ENCODE peak calls at places on chromosomes 12 and 14, in four cellular contexts. S is mesenchymal stem cell, J is HCT116, L is prostate gland. H is an unnamed sample. For H3K9me3 and H3K4me1, the result is how much of the 10 kb centered on the place peaks cover.

GRCh38 chr14:99931308-99931707 is 133.9 kb upstream of the EVL start:
- DNase-seq in J (no peak), L (no peak), S (no peak), H (no peak)

GRCh38 chr12:114476159-114476558 is 70.2 kb upstream of the TBX5 start:
- DNase-seq in L (no peak), J (peak), S (no peak), H (peak)

GRCh38 chr12:3117144-3117581 is 40.0 kb downstream of the TSPAN9 start:
- DNase-seq in L (no peak), S (peak), J (no peak), H (no peak)

GRCh38 chr12:22787557-22787956 is 162.6 kb downstream of the ETNK1 start:
- DNase-seq in S (no peak), L (no peak), J (no peak), H (no peak)

GRCh38 chr14:64501326-64502171 is 2.1 kb downstream of the ZBTB25 start:
- DNase-seq in S (peak), L (peak), J (no peak), H (peak)

GRCh38 chr14:89418976-89419375 is 1.9 kb upstream of the FOXN3 start:
- DNase-seq in J (no peak), L (no peak), S (no peak), H (no peak)

GRCh38 chr14:86221000-86221399 is 691.1 kb downstream of the FLRT2 start:
- DNase-seq in S (peak), L (no peak), J (no peak), H (no peak)

GRCh38 chr14:103074699-103075341 is 9.2 kb upstream of the LBHD2 start:
- DNase-seq in J (no peak), S (no peak), L (no peak), H (peak)

GRCh38 chr14:90483551-90483950 is 86.7 kb downstream of the CALM1 start:
- DNase-seq in L (no peak), J (no peak), S (no peak), H (no peak)

GRCh38 chr12:111467092-111467861 is 61.6 kb downstream of the SH2B3 start:
- DNase-seq in J (no peak), L (no peak), S (peak), H (no peak)

GRCh38 chr14:34629657-34630529 is at the start of gene SNX6:
- DNase-seq in L (peak), S (peak), J (peak), H (peak)

GRCh38 chr12:93602897-93603668 is 30.6 kb downstream of the SOCS2 start:
- DNase-seq in J (no peak), L (no peak), S (no peak), H (no peak)

GRCh38 chr14:104390221-104390931 is 189.2 kb upstream of the C14orf180 start:
- DNase-seq in L (no peak), S (no peak), J (no peak), H (peak)
- H3K9me3 ChIP-seq in L (under half), S (under half), J (under half), H (under half)

GRCh38 chr12:62724285-62724684 is 210.7 kb downstream of the PPM1H start:
- DNase-seq in S (no peak), J (no peak), L (no peak), H (no peak)

GRCh38 chr12:62725781-62726180 is 209.2 kb downstream of the PPM1H start:
- DNase-seq in J (no peak), S (no peak), L (no peak), H (no peak)

GRCh38 chr12:62722971-62723680 is 211.8 kb downstream of the PPM1H start:
- DNase-seq in S (no peak), L (no peak), J (no peak), H (no peak)

GRCh38 chr12:62726471-62726980 is 208.4 kb downstream of the PPM1H start:
- DNase-seq in J (no peak), L (no peak), S (no peak), H (no peak)

GRCh38 chr12:62724947-62725447 is 210.0 kb downstream of the PPM1H start:
- DNase-seq in L (peak), S (peak), J (peak), H (peak)
- H3K4me1 ChIP-seq in L (under half), S (under half), J (half or more), H (under half)

GRCh38 chr14:106605548-106606448 is 1079.4 kb downstream of the TMEM121 start:
- DNase-seq in S (no peak), L (no peak), J (no peak), H (peak)

GRCh38 chr14:106613256-106613655 is 1086.9 kb downstream of the TMEM121 start:
- DNase-seq in S (no peak), J (no peak), L (no peak), H (no peak)

GRCh38 chr14:106606936-106607335 is 1080.6 kb downstream of the TMEM121 start:
- DNase-seq in S (no peak), J (no peak), L (no peak), H (no peak)

DNA sequence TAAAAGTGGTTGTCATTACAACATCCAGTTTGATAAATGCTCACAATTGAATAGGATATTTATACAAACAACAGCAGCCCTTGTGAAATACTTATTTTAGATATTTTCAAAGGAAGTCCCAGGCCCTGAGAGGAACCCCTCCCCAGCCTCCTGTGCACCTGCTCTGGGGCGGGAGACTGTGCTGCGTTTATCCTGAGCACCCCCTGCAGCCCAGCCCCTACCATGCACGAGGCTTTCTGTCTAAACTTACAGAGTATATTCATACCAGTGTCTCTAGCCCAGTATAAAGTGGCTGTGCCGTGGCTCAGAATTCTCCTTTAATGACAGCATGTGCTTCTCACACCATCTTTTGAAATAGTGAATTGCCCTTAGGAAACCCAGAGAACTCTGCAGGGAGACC is 1084.3 kb downstream of the TMEM121 start:
- DNase-seq in S (no peak), J (no peak), L (no peak), H (no peak)
- H3K9me3 ChIP-seq in S (under half), J (under half), L (under half), H (under half)

DNA sequence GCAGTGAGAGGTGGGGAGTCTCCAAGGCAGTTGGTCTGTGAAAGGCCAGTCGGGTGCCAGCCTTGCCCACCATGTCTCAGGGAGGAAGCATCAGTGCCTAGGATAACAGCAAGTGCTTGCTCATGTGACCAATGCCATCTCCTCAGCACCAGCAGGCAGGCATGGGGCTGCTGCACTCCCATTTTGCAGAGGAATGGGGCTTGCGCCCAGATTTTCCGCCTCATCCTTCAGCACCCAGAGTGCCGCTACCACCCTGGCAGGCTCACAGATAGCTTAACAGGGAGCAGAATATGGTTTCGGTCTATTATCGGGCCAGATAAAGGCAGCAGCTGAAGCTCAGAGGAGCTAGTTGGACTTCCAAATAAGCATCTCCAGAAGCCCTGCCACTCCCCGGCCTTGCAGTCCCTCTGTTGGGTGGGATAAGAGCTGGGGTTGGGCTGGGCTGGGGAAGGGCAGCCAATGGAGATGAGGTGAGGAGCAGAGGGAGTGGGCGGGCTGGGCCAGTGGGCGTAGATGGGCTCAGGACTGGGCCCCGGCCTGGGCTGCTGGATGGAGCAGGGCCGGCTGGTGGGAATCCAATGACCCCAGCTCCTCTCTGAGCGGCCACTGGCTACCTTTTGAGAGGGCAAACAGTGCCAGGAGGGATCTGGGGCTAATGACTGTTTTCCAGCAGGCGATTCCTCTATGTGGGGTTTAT is 8.4 kb upstream of the KRT80 start:
- DNase-seq in L (no peak), S (no peak), J (no peak), H (peak)
- H3K4me1 ChIP-seq in L (under half), S (under half), J (half or more), H (half or more)

GRCh38 chr12:38163442-38163801 is 153.2 kb upstream of the ALG10B start:
- DNase-seq in J (no peak), S (no peak), L (no peak), H (no peak)

GRCh38 chr12:38162708-38163441 is 153.7 kb upstream of the ALG10B start:
- DNase-seq in S (no peak), L (no peak), J (no peak), H (no peak)

GRCh38 chr12:38161123-38162000 is 155.2 kb upstream of the ALG10B start:
- DNase-seq in L (no peak), J (no peak), S (no peak), H (no peak)

GRCh38 chr12:38160318-38161122 is 156.1 kb upstream of the ALG10B start:
- DNase-seq in S (no peak), L (no peak), J (no peak), H (no peak)

DNA sequence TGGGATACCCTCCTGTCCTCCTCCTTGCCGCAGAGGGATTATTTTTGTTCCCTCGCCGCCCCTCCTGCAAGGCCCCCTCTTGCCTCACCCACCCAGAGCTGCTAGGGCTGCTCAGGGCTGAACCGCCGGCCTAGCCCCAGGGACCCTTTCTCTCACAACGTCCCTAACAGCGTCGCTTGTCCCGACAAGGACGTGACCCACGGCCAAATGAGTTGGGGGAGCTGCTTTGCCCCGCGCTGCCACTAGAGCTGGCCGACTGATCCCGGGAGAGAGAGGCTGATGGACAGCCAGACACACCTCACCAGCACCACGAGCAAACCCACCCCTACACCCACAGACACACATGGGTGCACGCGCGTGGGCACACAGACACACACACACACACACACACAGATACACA is 154.6 kb upstream of the ALG10B start:
- DNase-seq in J (no peak), S (no peak), L (no peak), H (no peak)
- H3K9me3 ChIP-seq in J (under half), S (under half), L (under half), H (under half)

DNA sequence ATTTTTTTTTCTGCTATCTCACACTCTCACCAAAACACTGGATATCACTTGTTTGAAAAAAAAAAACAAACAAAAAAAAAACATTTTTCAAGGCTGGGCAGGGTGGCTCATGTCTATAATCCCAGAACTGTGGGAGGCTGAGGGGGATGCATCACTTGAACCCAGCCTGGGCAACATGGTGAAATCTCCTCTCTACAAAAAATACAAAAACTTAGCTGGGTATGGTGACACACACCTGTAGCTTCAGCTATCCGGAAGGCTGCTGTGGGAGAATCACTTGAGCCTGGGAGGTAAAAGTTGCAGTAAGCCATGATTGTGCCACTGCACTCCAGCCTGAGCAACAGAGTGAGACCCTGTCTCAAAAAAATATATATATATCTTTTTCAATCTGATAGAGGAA is 66.2 kb downstream of the EPS8 start:
- DNase-seq in L (no peak), S (no peak), J (no peak), H (no peak)
- H3K4me1 ChIP-seq in L (under half), S (under half), J (half or more), H (under half)

DNA sequence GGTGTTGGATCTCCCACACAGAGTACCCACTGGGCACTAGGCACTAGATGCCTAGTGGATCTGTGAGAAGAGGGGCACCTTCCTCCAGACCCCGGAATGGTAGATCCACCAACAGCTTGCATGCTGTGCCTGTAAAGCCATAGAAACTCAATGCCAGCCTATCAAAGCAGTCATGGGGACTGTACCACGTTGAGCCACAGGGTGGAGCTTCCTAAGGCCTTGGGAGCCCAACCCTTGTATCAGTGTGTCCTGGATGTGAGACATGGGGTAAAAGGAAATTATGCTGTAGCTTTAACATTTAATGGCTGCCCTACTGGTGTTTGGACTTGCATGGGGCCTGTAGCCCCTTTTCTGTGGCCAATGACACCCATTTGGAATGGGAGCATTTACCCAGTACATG is 1024.9 kb downstream of the TMEM121 start:
- DNase-seq in L (no peak), J (no peak), S (no peak), H (no peak)
- H3K9me3 ChIP-seq in L (under half), J (under half), S (under half), H (under half)

GRCh38 chr12:104480012-104480411 is 23.3 kb downstream of the CHST11 start:
- DNase-seq in S (no peak), J (no peak), L (no peak), H (no peak)
- H3K4me1 ChIP-seq in S (under half), J (under half), L (under half), H (under half)

GRCh38 chr14:80215756-80216581 is 4.7 kb upstream of the DIO2 start:
- DNase-seq in S (peak), J (no peak), L (no peak), H (peak)

GRCh38 chr14:80211143-80212024 is at the start of gene DIO2:
- DNase-seq in J (no peak), S (no peak), L (no peak), H (peak)

GRCh38 chr14:80212025-80212402 is 710 bp upstream of the DIO2 start:
- DNase-seq in S (peak), J (no peak), L (no peak), H (peak)

GRCh38 chr14:80215081-80215480 is 3.8 kb upstream of the DIO2 start:
- DNase-seq in L (no peak), S (no peak), J (no peak), H (no peak)

GRCh38 chr14:80213602-80214001 is 2.3 kb upstream of the DIO2 start:
- DNase-seq in J (peak), L (no peak), S (peak), H (peak)
- H3K9me3 ChIP-seq in J (under half), L (under half), S (under half), H (under half)

H was measured in SJCRH30.